ENCODE peak calls at places on chromosome 16, in eight cellular contexts. U, G, S, Q, I, W, K and B are unnamed samples.

GRCh38 chr16:27762441-27762840 is 212.5 kb downstream of the KATNIP start:
- DNase-seq in U (no peak), G (peak), S (no peak), Q (no peak), I (no peak), W (no peak), K (no peak), B (no peak)

GRCh38 chr16:75948441-75948840 is 222.2 kb upstream of the CPHXL start:
- DNase-seq in U (no peak), G (no peak), S (no peak), Q (no peak), I (no peak), W (no peak), K (no peak), B (no peak)

GRCh38 chr16:27174798-27175197 is 28.5 kb upstream of the KDM8 start:
- DNase-seq in U (no peak), G (no peak), S (no peak), Q (no peak), I (no peak), W (no peak), K (no peak), B (no peak)

GRCh38 chr16:24834459-24835335 is 11.1 kb upstream of the SLC5A11 start:
- DNase-seq in U (no peak), G (no peak), S (no peak), Q (no peak), I (peak), W (no peak), K (peak), B (no peak)

GRCh38 chr16:79171504-79172240 is 428.9 kb downstream of the MAF start:
- DNase-seq in U (no peak), G (no peak), S (no peak), Q (no peak), I (no peak), W (no peak), K (no peak), B (no peak)

GRCh38 chr16:49947907-49948678 is 76.9 kb upstream of the CNEP1R1 start:
- DNase-seq in U (no peak), G (no peak), S (no peak), Q (no peak), I (no peak), W (no peak), K (no peak), B (no peak)

GRCh38 chr16:16042076-16042475 is 92.7 kb downstream of the ABCC1 start:
- DNase-seq in U (no peak), G (peak), S (no peak), Q (peak), I (no peak), W (no peak), K (no peak), B (no peak)

GRCh38 chr16:55482056-55482455 is 3.1 kb downstream of the MMP2 start:
- DNase-seq in U (no peak), G (no peak), S (no peak), Q (no peak), I (no peak), W (no peak), K (no peak), B (no peak)

GRCh38 chr16:4847774-4848587 is 700 bp downstream of the UBN1 start:
- DNase-seq in U (peak), G (peak), S (peak), Q (peak), I (peak), W (peak), K (peak), B (peak)

GRCh38 chr16:14289692-14290340 is 218.7 kb downstream of the MRTFB start:
- DNase-seq in U (no peak), G (no peak), S (no peak), Q (no peak), I (no peak), W (no peak), K (peak), B (no peak)

GRCh38 chr16:2858245-2859025 is 465 bp upstream of the PRSS22 start:
- DNase-seq in U (no peak), G (peak), S (no peak), Q (no peak), I (no peak), W (no peak), K (peak), B (no peak)

GRCh38 chr16:54677551-54677950 is 253.1 kb upstream of the IRX5 start:
- DNase-seq in U (no peak), G (no peak), S (no peak), Q (no peak), I (no peak), W (no peak), K (no peak), B (no peak)

GRCh38 chr16:50213939-50214519 is 52.3 kb upstream of the ADCY7 start:
- DNase-seq in U (no peak), G (no peak), S (peak), Q (no peak), I (peak), W (no peak), K (peak), B (no peak)

GRCh38 chr16:75025766-75026165 is 26.9 kb downstream of the ZNRF1 start:
- DNase-seq in U (no peak), G (no peak), S (no peak), Q (no peak), I (no peak), W (no peak), K (no peak), B (no peak)

GRCh38 chr16:4505356-4506153 is 29.4 kb downstream of the HMOX2 start:
- DNase-seq in U (peak), G (peak), S (peak), Q (no peak), I (peak), W (peak), K (no peak), B (peak)

GRCh38 chr16:26987631-26988030 is 79.1 kb upstream of the C16orf82 start:
- DNase-seq in U (no peak), G (no peak), S (no peak), Q (no peak), I (no peak), W (no peak), K (no peak), B (no peak)

GRCh38 chr16:88651276-88651988 is 579 bp upstream of the CYBA start:
- DNase-seq in U (peak), G (peak), S (peak), Q (peak), I (no peak), W (peak), K (peak), B (peak)

GRCh38 chr16:4081035-4081434 is 35.2 kb downstream of the ADCY9 start:
- DNase-seq in U (no peak), G (no peak), S (no peak), Q (no peak), I (peak), W (no peak), K (no peak), B (no peak)

GRCh38 chr16:777826-778225 is 10.4 kb downstream of the RPUSD1 start:
- DNase-seq in U (no peak), G (no peak), S (no peak), Q (no peak), I (no peak), W (no peak), K (no peak), B (no peak)

GRCh38 chr16:66256919-66257318 is 109.6 kb upstream of the CDH5 start:
- DNase-seq in U (no peak), G (no peak), S (no peak), Q (no peak), I (no peak), W (no peak), K (no peak), B (no peak)

GRCh38 chr16:28873543-28874201 is 4.6 kb upstream of the ATP2A1 start:
- DNase-seq in U (no peak), G (no peak), S (peak), Q (no peak), I (no peak), W (peak), K (peak), B (peak)

GRCh38 chr16:50683689-50684374 is 2.7 kb upstream of the SNX20 start:
- DNase-seq in U (no peak), G (no peak), S (peak), Q (no peak), I (no peak), W (no peak), K (no peak), B (no peak)

GRCh38 chr16:15770512-15770911 is 86.3 kb downstream of the MYH11 start:
- DNase-seq in U (no peak), G (no peak), S (no peak), Q (no peak), I (no peak), W (no peak), K (no peak), B (no peak)

GRCh38 chr16:89511352-89511751 is 3.1 kb downstream of the SPG7 start:
- DNase-seq in U (no peak), G (no peak), S (no peak), Q (no peak), I (no peak), W (no peak), K (no peak), B (no peak)

GRCh38 chr16:89903908-89904515 is 14.7 kb upstream of the MC1R start:
- DNase-seq in U (no peak), G (no peak), S (no peak), Q (no peak), I (no peak), W (no peak), K (no peak), B (no peak)

GRCh38 chr16:2074071-2074470 is 26.3 kb downstream of the TSC2 start:
- DNase-seq in U (no peak), G (no peak), S (no peak), Q (no peak), I (no peak), W (no peak), K (no peak), B (no peak)

GRCh38 chr16:65524997-65525396 is 403.1 kb upstream of the CDH11 start:
- DNase-seq in U (peak), G (no peak), S (no peak), Q (peak), I (no peak), W (no peak), K (no peak), B (peak)

GRCh38 chr16:86565181-86565631 is 1.4 kb upstream of the FOXC2 start:
- DNase-seq in U (no peak), G (no peak), S (no peak), Q (no peak), I (no peak), W (no peak), K (peak), B (no peak)
- H3K27ac ChIP-seq in U (peak), G (no peak), S (no peak), Q (no peak), I (no peak), W (no peak), K (no peak), B (no peak)

DNA sequence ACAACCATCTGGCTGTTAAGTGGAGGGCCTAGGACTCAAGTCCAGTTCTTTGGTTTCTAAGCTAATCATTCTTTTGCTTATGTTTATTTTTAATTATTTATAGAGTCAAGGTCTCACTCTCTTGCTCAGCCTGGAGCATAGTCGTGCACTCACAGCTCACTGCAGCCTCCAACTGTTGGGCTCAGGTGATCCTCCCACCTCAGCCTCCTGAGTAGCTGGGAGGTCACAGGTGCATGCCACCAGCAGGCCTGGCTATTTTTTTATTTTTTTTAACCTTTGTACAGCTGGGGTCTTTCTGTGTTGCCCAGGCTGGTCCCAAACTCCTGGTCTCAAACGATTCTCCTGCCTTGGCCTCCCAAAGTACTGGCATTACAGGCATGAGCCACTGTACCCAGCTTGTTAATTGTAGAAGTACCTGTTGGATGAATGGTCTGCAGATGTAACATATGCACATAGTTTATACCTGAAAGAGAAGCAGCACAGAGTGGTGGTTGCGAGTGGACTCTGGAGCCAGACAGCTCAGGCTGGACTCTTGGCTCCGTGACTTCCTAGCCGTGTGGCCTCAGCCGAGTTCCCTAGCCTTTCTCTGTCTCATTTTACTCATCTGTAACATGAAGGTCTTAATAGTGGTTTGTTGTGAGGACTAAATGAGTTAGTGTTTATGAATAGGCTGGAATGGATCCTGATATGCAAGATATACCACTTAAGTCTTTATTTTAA is 337.5 kb downstream of the SNX29 start:
- DNase-seq in U (no peak), G (no peak), S (no peak), Q (no peak), I (no peak), W (no peak), K (no peak), B (no peak)
- H3K27ac ChIP-seq in U (no peak), G (no peak), S (no peak), Q (no peak), I (no peak), W (no peak), K (no peak), B (no peak)

GRCh38 chr16:86515780-86516617 is 5.7 kb downstream of the FOXF1 start:
- DNase-seq in U (no peak), G (no peak), S (no peak), Q (no peak), I (no peak), W (no peak), K (no peak), B (no peak)
- H3K27ac ChIP-seq in U (no peak), G (peak), S (no peak), Q (no peak), I (no peak), W (no peak), K (no peak), B (no peak)

DNA sequence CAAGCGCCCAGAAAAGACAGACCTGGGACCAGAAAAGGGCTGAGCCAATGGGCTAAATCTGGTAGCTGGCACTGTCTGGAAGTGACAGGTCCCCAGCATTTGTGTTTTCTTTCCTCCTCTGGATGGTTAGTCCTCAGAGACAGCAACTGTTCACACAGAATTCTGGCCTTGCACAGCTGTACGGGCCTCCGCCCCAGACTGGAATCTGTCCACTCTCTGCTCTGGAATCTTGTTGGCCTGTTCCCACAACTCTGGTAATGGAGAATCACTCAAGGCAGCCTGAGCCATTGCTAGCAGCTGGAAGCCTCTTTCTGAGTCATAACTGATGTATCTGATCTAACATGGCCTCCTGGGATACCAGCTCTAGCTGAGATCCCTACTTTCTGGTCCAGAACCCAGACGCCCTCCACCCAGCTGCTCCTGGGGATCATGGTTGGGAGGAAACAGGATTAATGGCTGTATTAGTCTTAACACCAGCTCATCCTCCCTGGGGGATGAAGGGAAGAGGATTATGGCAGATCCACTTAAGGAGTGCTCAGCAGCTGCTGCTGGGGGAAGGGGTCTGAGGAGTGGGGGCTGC is 9.1 kb downstream of the ZNF668 start:
- DNase-seq in U (peak), G (no peak), S (no peak), Q (peak), I (no peak), W (no peak), K (no peak), B (peak)
- H3K27ac ChIP-seq in U (peak), G (peak), S (no peak), Q (peak), I (no peak), W (peak), K (no peak), B (peak)